ENCODE peak calls at places on chromosome 19, in five cellular contexts. U is right lobe of liver, O is IMR-90, D is lower leg skin, A is GM12891. M is an unnamed sample.

GRCh38 chr19:6740589-6741348 is 1.3 kb downstream of the TRIP10 start:
- DNase-seq in U (no peak), O (peak), D (peak), A (no peak), M (peak)

GRCh38 chr19:30226464-30227070 is 145.6 kb upstream of the ZNF536 start:
- DNase-seq in U (no peak), O (no peak), D (no peak), A (no peak), M (no peak)

GRCh38 chr19:41999071-41999877 is 5.2 kb upstream of the ATP1A3 start:
- DNase-seq in U (no peak), O (no peak), D (no peak), A (no peak), M (no peak)

GRCh38 chr19:35741216-35741541 is 1.1 kb downstream of the IGFLR1 start:
- DNase-seq in U (no peak), O (no peak), D (no peak), A (no peak), M (no peak)

GRCh38 chr19:5811117-5811516 is 6.2 kb downstream of the NRTN start:
- DNase-seq in U (no peak), O (no peak), D (no peak), A (no peak), M (no peak)

GRCh38 chr19:22602631-22603272 is 31.4 kb upstream of the ZNF492 start:
- DNase-seq in U (no peak), O (no peak), D (peak), A (no peak), M (no peak)

GRCh38 chr19:5803752-5804515 is 933 bp upstream of the NRTN start:
- DNase-seq in U (peak), O (peak), D (peak), A (peak), M (peak)

GRCh38 chr19:17677002-17677401 is 11.2 kb downstream of the UNC13A start:
- DNase-seq in U (no peak), O (no peak), D (no peak), A (no peak), M (no peak)

GRCh38 chr19:42349378-42350107 is 24.1 kb downstream of the MEGF8 start:
- DNase-seq in U (no peak), O (no peak), D (no peak), A (no peak), M (no peak)

GRCh38 chr19:54586397-54586796 is 7.0 kb upstream of the LILRA1 start:
- DNase-seq in U (no peak), O (no peak), D (no peak), A (no peak), M (no peak)

GRCh38 chr19:18339703-18340102 is 695 bp upstream of the PGPEP1 start:
- DNase-seq in U (no peak), O (peak), D (no peak), A (no peak), M (no peak)

GRCh38 chr19:46404039-46404883 is 9.1 kb downstream of the CCDC8 start:
- DNase-seq in U (peak), O (peak), D (no peak), A (no peak), M (peak)

DNA sequence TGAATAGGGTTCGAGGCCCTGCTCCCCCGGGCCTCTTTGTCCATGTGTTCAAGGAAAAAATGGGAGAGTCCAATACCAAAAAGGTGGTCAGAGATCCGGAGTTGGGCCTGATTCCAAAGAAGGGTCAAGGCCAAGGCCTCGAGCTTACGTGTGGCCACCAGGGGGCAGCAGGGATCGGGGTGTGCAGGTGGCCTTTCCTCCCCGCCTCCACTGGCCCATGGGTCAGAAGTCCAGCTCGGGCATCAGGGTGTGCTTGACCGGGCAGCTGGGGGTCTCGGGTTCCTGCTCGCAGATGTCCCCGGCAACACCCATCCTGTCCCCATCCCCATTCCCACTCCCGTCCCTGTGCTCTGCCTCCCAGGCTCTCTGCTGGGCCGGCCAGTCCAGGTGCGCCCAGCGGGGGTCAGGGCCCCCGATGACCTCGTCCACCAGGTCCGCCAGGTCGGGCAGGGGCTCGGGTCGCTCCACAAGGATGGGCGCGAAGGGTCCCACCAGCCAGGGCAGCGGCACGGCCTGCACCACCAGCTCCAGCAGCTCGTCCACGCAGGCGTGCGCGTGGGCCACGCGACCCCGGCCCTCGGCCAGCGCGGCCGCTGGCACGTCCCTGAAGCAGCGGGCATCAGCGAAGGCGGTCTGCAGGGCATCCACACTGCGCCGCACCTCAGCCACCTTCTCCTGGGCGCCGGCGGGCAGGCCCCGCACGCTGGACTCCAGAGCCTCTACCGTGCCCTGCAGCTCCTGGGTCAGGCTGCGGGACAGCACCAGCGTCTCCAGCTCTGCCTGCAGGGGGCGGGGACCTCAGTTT is 5.2 kb upstream of the PLIN4 start:
- DNase-seq in U (peak), O (peak), D (peak), A (no peak), M (peak)
- TF ChIP-seq POLR2A in U (no peak), O (no peak), D (no peak), A (no peak), M (no peak)

GRCh38 chr19:3655402-3656072 is 28.9 kb upstream of the CACTIN start:
- DNase-seq in U (no peak), O (peak), D (no peak), A (no peak), M (no peak)
- TF ChIP-seq POLR2A in U (no peak), O (peak), D (no peak), A (no peak), M (no peak)

DNA sequence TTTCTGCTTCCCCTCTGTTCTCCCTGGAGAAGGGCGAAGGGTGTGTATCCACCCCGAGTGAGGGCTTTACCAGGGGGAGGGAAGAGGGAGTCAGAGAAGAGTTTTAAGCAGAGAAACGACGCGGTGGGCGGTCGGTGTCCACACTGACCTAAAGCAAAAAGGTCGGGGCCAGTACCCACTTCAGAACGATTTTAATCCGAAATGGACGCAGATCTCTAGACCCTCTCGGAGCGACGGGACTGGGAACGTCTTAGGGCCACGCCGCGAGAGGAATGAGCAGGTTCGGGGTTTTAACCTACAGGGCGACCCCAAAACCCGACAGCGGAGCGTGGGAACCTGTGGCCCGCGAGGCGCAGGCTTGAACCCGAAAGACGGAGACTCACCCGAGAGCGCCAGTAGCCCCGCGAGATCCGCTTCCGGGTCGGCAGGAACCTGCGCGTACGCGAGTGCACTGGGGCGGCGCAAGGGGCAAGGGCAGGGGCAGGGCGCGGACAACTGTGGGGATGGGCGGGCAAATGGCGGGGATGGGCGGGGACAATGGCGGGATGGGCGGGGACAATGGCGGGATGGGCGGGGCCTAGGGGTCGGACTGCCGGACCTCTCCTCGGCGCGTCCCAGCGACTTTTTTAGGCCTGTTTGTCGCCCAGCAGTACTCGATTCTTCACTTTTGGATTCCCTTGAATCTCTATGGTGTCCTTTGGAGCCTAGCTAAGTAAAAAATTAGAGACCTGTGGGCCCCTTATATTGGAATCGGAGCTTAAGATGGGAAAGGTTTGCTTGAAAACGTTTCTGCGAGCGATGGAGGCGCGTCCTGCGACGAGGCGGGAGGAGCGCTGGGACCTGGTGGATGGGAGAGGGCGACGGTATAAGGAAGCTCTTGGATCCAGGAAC is at the start of gene ZNF677:
- DNase-seq in U (peak), O (peak), D (peak), A (peak), M (peak)
- TF ChIP-seq POLR2A in U (no peak), O (peak), D (no peak), A (no peak), M (no peak)

GRCh38 chr19:7920520-7921301 is 573 bp downstream of the SNAPC2 start:
- DNase-seq in U (peak), O (peak), D (peak), A (peak), M (peak)
- TF ChIP-seq POLR2A in U (no peak), O (peak), D (no peak), A (no peak), M (peak)

DNA sequence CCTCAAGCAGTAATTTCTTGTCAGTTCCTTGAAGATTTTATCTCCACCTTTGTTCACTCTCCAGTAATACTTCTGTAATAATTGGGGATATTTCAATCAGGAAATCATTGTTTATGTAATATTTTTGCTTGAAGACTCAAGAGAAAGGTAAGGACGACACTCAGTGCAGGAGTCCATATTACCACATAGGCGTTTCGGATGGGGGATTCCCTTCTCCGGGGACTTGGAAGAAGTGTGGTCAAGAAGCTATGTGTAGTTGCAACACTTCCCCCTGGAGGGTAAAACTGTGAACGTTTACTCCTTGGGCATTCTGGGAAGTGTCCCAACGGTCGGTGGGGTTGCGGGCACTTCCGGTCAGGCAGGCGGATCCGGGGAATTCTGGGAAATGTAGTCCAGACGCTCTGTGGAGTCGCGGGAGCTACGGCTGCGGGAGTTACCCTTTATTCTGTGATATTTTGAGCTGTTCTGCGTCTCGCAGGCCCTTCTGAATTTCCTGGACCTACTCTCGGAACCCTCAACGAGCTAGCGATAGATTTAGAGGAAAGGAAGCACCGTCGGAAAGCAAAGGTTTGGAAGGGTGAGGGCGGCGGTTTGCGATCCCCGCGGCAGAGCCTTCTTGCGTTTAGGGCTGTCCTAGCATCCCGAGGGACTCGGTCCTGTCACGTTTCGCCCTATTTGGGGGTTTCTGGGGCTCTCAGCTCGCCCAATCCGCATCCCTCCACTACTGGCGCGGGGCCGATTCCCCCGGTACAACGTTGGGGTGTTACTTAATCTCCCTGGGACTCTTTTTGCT is at the start of gene ZNF221:
- DNase-seq in U (peak), O (peak), D (peak), A (peak), M (peak)
- TF ChIP-seq POLR2A in U (no peak), O (no peak), D (no peak), A (peak), M (no peak)

GRCh38 chr19:12792048-12792852 is 964 bp downstream of the JUNB start:
- DNase-seq in U (peak), O (peak), D (peak), A (no peak), M (peak)
- TF ChIP-seq POLR2A in U (peak), O (no peak), D (no peak), A (peak), M (no peak)

DNA sequence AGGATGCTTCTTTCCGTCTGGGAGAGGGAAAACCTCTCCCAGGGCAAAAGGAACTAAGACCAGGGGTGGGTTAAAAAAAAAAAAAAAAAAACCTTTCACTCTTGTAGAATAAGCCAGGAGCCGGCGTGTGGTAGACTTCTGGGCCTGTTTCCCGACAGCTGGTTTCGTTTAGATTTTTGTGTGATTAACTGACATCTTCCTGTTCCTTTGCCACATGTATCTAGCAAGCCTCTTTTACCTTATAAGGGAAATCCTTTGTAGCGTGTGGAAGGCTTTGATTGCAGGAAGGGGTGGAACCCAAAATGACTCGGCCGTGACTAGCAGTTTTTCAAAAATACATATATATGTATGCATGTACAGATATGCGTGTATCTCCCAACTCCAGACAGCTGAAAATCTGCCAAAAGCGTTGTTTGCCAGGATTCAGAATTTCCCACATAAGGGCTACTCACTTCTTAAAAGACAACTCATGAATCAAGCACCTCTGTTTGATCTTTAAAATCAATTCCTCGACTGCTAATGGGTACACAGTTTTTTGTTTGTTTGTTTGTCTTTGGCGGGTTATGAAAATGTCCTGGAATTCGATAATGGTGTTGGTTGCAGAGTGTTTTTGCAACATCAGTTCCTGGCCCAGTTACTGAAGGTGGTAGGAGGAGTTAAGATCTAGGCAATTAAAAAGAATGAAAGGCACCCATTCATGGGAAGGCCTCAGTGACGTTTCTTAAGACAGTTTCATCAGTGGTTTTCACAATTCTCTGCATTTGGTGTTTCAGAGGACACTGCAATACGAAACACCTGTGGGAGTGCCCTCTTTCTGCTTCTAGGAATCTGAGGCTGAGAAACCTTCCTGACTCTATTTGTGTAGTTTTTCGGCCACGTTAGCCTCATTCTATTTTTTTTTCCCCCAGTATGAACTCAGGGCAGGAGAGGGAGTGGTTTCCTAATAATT is 2.7 kb downstream of the TPM4 start:
- DNase-seq in U (no peak), O (peak), D (peak), A (no peak), M (peak)
- TF ChIP-seq POLR2A in U (peak), O (peak), D (no peak), A (peak), M (no peak)

GRCh38 chr19:10835754-10836477 is at the start of gene TMED1:
- DNase-seq in U (peak), O (peak), D (peak), A (peak), M (peak)
- TF ChIP-seq POLR2A in U (peak), O (peak), D (no peak), A (peak), M (no peak)